ENCODE peak calls at places on chromosomes 16 and 17, in seven cellular contexts. X is PC-9, I is IMR-90, U is transverse colon, N is ascending aorta, F is tibial artery, J is Peyer's patch. P is an unnamed sample. For H3K36me3, the result is how much of the 10 kb centered on the place peaks cover.

GRCh38 chr16:50446861-50447260 is 78.1 kb upstream of the BRD7 start:
- DNase-seq in X (no peak), I (no peak), U (no peak), N (no peak), F (no peak), J (peak), P (no peak)

GRCh38 chr17:17561408-17562144 is 29.9 kb downstream of the PEMT start:
- DNase-seq in X (no peak), I (no peak), U (peak), N (peak), F (peak), J (peak), P (no peak)

GRCh38 chr16:74605746-74606520 is 981 bp downstream of the GLG1 start:
- DNase-seq in X (no peak), I (no peak), U (no peak), N (no peak), F (peak), J (no peak), P (no peak)

GRCh38 chr16:52237823-52238222 is 309.1 kb downstream of the TOX3 start:
- DNase-seq in X (no peak), I (no peak), U (no peak), N (no peak), F (no peak), J (no peak), P (no peak)

GRCh38 chr17:15213381-15214087 is 51.6 kb downstream of the PMP22 start:
- DNase-seq in X (no peak), I (peak), U (no peak), N (no peak), F (no peak), J (no peak), P (no peak)

GRCh38 chr17:50944054-50944901 is 78.1 kb upstream of the TOB1 start:
- DNase-seq in X (peak), I (peak), U (peak), N (no peak), F (peak), J (peak), P (no peak)

GRCh38 chr17:83005639-83006038 is 73.8 kb upstream of the METRNL start:
- DNase-seq in X (no peak), I (no peak), U (no peak), N (no peak), F (peak), J (no peak), P (no peak)

GRCh38 chr16:50021509-50021908 is 3.5 kb upstream of the CNEP1R1 start:
- DNase-seq in X (no peak), I (no peak), U (no peak), N (no peak), F (no peak), J (no peak), P (no peak)

GRCh38 chr17:77437017-77437416 is 296.2 kb downstream of the SEC14L1 start:
- DNase-seq in X (no peak), I (peak), U (peak), N (no peak), F (peak), J (no peak), P (no peak)

GRCh38 chr16:21554795-21555585 is 44.4 kb upstream of the METTL9 start:
- DNase-seq in X (peak), I (peak), U (peak), N (no peak), F (peak), J (peak), P (no peak)

GRCh38 chr17:41168121-41168520 is at the start of gene KRTAP4-3:
- DNase-seq in X (no peak), I (no peak), U (no peak), N (no peak), F (no peak), J (no peak), P (no peak)

GRCh38 chr16:75322706-75323105 is 71.3 kb upstream of the BCAR1 start:
- DNase-seq in X (peak), I (peak), U (no peak), N (no peak), F (no peak), J (peak), P (no peak)

GRCh38 chr16:15897834-15898254 is 9.4 kb upstream of the CEP20 start:
- DNase-seq in X (no peak), I (peak), U (no peak), N (no peak), F (no peak), J (no peak), P (no peak)

GRCh38 chr16:89599451-89599858 is 14.0 kb upstream of the DPEP1 start:
- DNase-seq in X (peak), I (no peak), U (peak), N (no peak), F (no peak), J (peak), P (no peak)

GRCh38 chr17:40850287-40850972 is 16.6 kb downstream of the KRT12 start:
- DNase-seq in X (no peak), I (peak), U (no peak), N (no peak), F (no peak), J (no peak), P (no peak)

GRCh38 chr16:77220427-77220826 is 21.2 kb downstream of the SYCE1L start:
- DNase-seq in X (no peak), I (no peak), U (no peak), N (no peak), F (no peak), J (no peak), P (no peak)

GRCh38 chr16:79362312-79362970 is 238.1 kb downstream of the MAF start:
- DNase-seq in X (no peak), I (no peak), U (no peak), N (no peak), F (no peak), J (no peak), P (no peak)

GRCh38 chr16:85174871-85175723 is 62.8 kb upstream of the CIBAR2 start:
- DNase-seq in X (no peak), I (peak), U (no peak), N (no peak), F (no peak), J (no peak), P (no peak)

GRCh38 chr16:89344846-89345577 is 127.5 kb downstream of the ZNF778 start:
- DNase-seq in X (no peak), I (no peak), U (no peak), N (no peak), F (no peak), J (no peak), P (no peak)

GRCh38 chr17:50209472-50210248 is 8.2 kb upstream of the COL1A1 start:
- DNase-seq in X (peak), I (peak), U (peak), N (peak), F (peak), J (peak), P (peak)

GRCh38 chr16:81429045-81429521 is 15.5 kb upstream of the CMIP start:
- DNase-seq in X (peak), I (peak), U (peak), N (no peak), F (no peak), J (peak), P (no peak)

GRCh38 chr16:19559242-19559910 is 3.9 kb downstream of the VPS35L start:
- DNase-seq in X (peak), I (peak), U (no peak), N (no peak), F (no peak), J (peak), P (no peak)

GRCh38 chr17:36728030-36728991 is 126.9 kb downstream of the MRM1 start:
- DNase-seq in X (no peak), I (no peak), U (no peak), N (no peak), F (no peak), J (no peak), P (no peak)

GRCh38 chr16:78516006-78516405 is 416.6 kb downstream of the WWOX start:
- DNase-seq in X (no peak), I (no peak), U (no peak), N (no peak), F (no peak), J (no peak), P (no peak)

GRCh38 chr17:46730679-46731078 is 87.8 kb downstream of the WNT3 start:
- DNase-seq in X (no peak), I (no peak), U (no peak), N (no peak), F (no peak), J (no peak), P (no peak)

GRCh38 chr17:32033223-32033622 is 26.0 kb downstream of the LRRC37B start:
- DNase-seq in X (no peak), I (no peak), U (no peak), N (no peak), F (no peak), J (no peak), P (no peak)

GRCh38 chr16:73157861-73158260 is 109.9 kb upstream of the ZFHX3 start:
- DNase-seq in X (no peak), I (no peak), U (no peak), N (no peak), F (no peak), J (no peak), P (no peak)

GRCh38 chr17:82384730-82385429 is 13.3 kb downstream of the UTS2R start:
- DNase-seq in X (peak), I (peak), U (peak), N (peak), F (peak), J (no peak), P (no peak)

GRCh38 chr17:47732399-47733046 is 513 bp upstream of the TBX21 start:
- DNase-seq in X (no peak), I (no peak), U (no peak), N (no peak), F (peak), J (peak), P (no peak)

GRCh38 chr16:12484426-12484825 is 319.3 kb downstream of the CPPED1 start:
- DNase-seq in X (no peak), I (no peak), U (peak), N (no peak), F (no peak), J (peak), P (no peak)

GRCh38 chr17:44749076-44750020 is 9.4 kb upstream of the ADAM11 start:
- DNase-seq in X (no peak), I (no peak), U (no peak), N (no peak), F (no peak), J (no peak), P (no peak)

GRCh38 chr17:73694491-73694890 is 50.2 kb upstream of the SDK2 start:
- DNase-seq in X (no peak), I (no peak), U (no peak), N (no peak), F (no peak), J (no peak), P (no peak)

GRCh38 chr16:57663917-57664661 is 4.0 kb upstream of the ADGRG3 start:
- DNase-seq in X (no peak), I (no peak), U (no peak), N (no peak), F (no peak), J (no peak), P (no peak)
- TF ChIP-seq CTCF in X (no peak), I (no peak), U (no peak), N (no peak), F (no peak), J (no peak), P (no peak)

GRCh38 chr17:4498461-4499397 is at the start of gene SPNS2:
- DNase-seq in X (peak), I (peak), U (peak), N (no peak), F (peak), J (peak), P (no peak)

GRCh38 chr17:4501295-4501949 is 2.7 kb downstream of the SPNS2 start:
- DNase-seq in X (no peak), I (no peak), U (no peak), N (no peak), F (no peak), J (no peak), P (no peak)

GRCh38 chr17:4500188-4500565 is 1.5 kb downstream of the SPNS2 start:
- DNase-seq in X (no peak), I (no peak), U (no peak), N (no peak), F (no peak), J (no peak), P (no peak)

GRCh38 chr17:4497101-4497824 is 1.4 kb upstream of the SPNS2 start:
- DNase-seq in X (peak), I (peak), U (no peak), N (peak), F (peak), J (no peak), P (no peak)

DNA sequence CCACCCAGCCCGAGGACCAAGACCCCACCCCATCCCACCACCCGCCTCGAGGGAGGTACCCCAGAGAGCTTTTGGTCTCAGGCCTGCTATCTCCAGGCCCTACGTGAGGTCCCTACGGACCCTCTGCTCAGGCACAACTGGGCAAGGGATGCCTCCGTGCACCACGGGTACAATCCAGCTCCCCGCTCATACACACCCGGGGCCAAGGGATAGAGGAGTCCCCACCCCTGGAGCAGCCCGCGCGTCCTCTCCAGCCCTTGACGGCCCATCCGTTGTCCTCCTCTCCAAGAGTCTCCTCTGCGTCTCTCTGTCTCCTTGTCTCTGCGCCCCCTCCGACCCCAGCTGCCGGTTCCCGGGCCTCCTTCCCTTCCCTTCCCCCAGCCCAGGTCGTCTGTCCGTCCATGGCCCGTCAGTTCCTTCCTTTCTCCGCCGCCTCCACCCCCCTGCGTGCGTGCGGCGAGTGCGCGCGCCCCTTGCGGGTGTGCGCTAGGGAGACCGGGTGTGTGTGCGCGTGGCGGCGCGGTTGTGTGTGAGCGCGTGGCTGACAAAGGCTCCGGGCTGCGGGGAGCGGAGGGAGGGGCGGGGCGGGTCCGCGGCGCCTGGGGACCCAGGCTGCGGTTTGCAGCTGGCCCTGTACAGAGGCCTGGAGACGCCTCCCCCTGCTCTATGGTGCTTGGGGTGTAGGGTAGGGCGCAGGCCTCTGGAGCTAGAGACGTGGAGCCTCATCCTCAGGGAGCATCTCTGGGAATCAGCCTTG is 928 bp downstream of the SPNS2 start:
- DNase-seq in X (peak), I (no peak), U (no peak), N (no peak), F (no peak), J (no peak), P (no peak)
- H3K4me3 ChIP-seq in X (peak), I (no peak), U (peak), N (peak), F (peak), J (peak), P (no peak)

DNA sequence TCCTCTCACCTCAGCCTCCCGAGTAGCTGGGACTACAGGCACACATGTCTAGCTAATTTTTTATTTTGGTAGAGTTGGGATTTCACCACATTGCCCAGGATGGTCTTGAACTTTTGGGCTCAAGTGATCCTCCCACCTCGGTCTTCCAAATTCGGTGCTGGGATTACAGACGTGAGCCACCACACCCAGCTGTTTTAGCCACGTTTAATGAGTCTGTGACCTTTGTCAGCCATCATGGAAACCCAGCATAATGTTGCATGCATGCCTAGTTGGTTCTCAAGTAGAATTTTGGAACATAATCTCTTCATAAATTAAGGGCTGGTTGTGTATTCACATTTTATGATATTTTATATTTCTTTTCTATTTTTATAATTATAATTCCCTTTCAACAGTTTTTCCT is 42.0 kb downstream of the GOSR1 start:
- DNase-seq in X (no peak), I (no peak), U (no peak), N (no peak), F (no peak), J (no peak), P (no peak)
- H3K36me3 ChIP-seq in X (under half), I (under half), U (under half), N (under half), F (under half), J (under half), P (under half)

DNA sequence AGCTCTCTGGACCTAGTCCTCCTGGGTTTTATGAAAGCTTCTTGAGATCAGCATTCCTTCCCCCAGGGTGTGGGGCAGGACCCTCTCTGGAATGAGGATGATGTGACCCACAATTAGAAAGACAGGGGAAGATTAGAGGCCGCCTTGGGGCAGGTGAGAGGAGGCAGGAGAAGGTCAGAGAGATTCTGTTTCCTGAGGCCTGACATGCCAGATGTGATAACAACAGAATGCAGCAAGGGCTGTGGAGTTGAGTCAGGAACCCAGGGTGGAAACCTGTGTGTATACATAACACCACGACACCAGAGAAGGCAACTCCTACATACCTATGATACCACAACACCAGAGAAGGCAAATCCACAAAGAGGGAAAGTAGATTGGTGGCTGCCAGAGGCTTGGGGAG is 5.4 kb upstream of the SLC5A10 start:
- DNase-seq in X (peak), I (peak), U (no peak), N (no peak), F (no peak), J (no peak), P (no peak)
- TF ChIP-seq CTCF in X (no peak), I (no peak), U (no peak), N (no peak), F (no peak), J (no peak), P (no peak)

GRCh38 chr17:79991140-79991923 is 44.3 kb downstream of the TBC1D16 start:
- DNase-seq in X (peak), I (peak), U (peak), N (no peak), F (peak), J (peak), P (no peak)
- H3K4me3 ChIP-seq in X (no peak), I (peak), U (peak), N (peak), F (peak), J (peak), P (peak)

GRCh38 chr16:3479654-3480216 is 15.6 kb downstream of the C16orf90 start:
- DNase-seq in X (no peak), I (no peak), U (no peak), N (no peak), F (no peak), J (no peak), P (no peak)
- H3K36me3 ChIP-seq in X (under half), I (half or more), U (half or more), N (half or more), F (half or more), J (under half), P (under half)

GRCh38 chr17:63848834-63849689 is 6.6 kb upstream of the SMARCD2 start:
- DNase-seq in X (peak), I (peak), U (peak), N (peak), F (peak), J (peak), P (no peak)
- TF ChIP-seq CTCF in X (peak), I (peak), U (peak), N (peak), F (peak), J (peak), P (peak)

DNA sequence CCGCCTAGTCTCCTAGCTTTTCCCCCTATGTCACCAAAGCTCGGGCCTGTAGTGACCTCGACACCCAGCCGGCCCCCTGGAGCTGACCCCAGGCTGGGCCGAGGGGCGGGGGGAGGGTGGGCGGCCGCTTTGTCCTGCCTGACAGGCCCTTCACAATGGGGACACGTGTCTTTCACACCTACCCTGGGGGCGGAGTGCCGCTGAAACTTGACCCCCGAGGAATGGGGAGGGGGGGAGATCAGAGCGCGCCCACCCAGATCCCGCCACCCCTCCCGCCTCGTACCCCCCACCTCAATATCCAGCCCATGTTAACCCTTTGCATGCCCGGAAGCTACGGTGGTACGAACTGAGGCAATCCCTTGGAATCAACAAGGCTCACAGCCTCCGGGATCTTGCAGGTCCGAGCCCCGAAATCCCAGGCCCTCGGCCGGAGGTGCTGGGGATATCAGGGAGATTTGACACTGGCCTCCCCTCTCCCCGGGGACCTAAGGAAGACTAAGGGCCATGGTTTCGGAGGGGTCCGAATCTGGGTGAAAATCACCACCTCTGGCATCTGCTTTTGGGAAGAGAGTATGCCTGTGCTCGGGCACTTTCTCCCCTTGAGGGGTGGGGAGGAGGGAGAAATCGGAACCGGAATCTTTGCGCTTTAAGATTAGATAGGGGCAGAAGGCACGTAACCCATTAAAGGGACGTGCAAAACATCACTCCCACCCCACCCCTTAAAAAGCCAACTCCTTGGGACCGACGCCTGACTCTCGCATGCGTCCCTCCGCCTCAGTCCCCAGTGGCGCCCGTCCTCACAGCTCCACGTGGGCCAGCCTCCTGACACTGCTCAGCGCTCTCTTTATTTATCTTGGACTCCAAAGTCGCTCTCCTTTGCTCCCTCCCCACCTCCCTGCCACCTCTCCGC is 2.6 kb downstream of the NOG start:
- DNase-seq in X (peak), I (peak), U (no peak), N (no peak), F (no peak), J (no peak), P (no peak)
- H3K4me3 ChIP-seq in X (peak), I (peak), U (no peak), N (peak), F (peak), J (peak), P (peak)

GRCh38 chr17:80296221-80296620 is 35.6 kb downstream of the RNF213 start:
- DNase-seq in X (no peak), I (no peak), U (no peak), N (no peak), F (no peak), J (no peak), P (no peak)
- H3K36me3 ChIP-seq in X (under half), I (half or more), U (half or more), N (half or more), F (half or more), J (under half), P (under half)

GRCh38 chr16:87815567-87815966 is 49.8 kb upstream of the KLHDC4 start:
- DNase-seq in X (no peak), I (no peak), U (no peak), N (no peak), F (no peak), J (no peak), P (no peak)
- TF ChIP-seq CTCF in X (no peak), I (no peak), U (no peak), N (no peak), F (no peak), J (no peak), P (no peak)